ENCODE peak calls at places on chromosomes 11 and 22, in nine cellular contexts. N is T follicular helper cell, H is RWPE2, W is transverse colon, L is neural crest cell, O is substantia nigra, B is AG08395, D is HT1080, P is astrocyte. V is an unnamed sample.

GRCh38 chr11:8059030-8059429 is 22.0 kb upstream of the TUB start:
- DNase-seq in N (no peak), H (no peak), W (no peak), L (no peak), O (no peak), B (no peak), D (no peak), P (no peak), V (no peak)

GRCh38 chr11:122235615-122236014 is 119.6 kb upstream of the BLID start:
- DNase-seq in N (no peak), H (no peak), W (no peak), L (no peak), O (no peak), B (peak; percentile 77), D (peak; percentile 37), P (peak; percentile 93), V (no peak)

GRCh38 chr22:42632096-42632495 is 8.3 kb downstream of the ATP5MGL start:
- DNase-seq in N (no peak), H (no peak), W (no peak), L (no peak), O (no peak), B (no peak), D (no peak), P (no peak), V (no peak)

GRCh38 chr11:28759311-28759710 is 651.1 kb downstream of the METTL15 start:
- DNase-seq in N (no peak), H (no peak), W (no peak), L (no peak), O (no peak), B (no peak), D (no peak), P (peak; percentile 75), V (no peak)

GRCh38 chr22:27531782-27532530 is 269.6 kb downstream of the MN1 start:
- DNase-seq in N (no peak), H (no peak), W (no peak), L (no peak), O (no peak), B (peak; percentile 65), D (peak; percentile 42), P (peak; percentile 98), V (no peak)

GRCh38 chr22:44640618-44641155 is 61.3 kb upstream of the PRR5 start:
- DNase-seq in N (no peak), H (no peak), W (no peak), L (no peak), O (no peak), B (no peak), D (no peak), P (no peak), V (no peak)

GRCh38 chr11:46686886-46687810 is 13.3 kb downstream of the ARHGAP1 start:
- DNase-seq in N (no peak), H (peak; percentile 88), W (no peak), L (no peak), O (no peak), B (peak; percentile 53), D (peak; percentile 31), P (peak; percentile 82), V (no peak)

GRCh38 chr11:68200639-68201038 is 12.5 kb downstream of the KMT5B start:
- DNase-seq in N (no peak), H (no peak), W (no peak), L (no peak), O (no peak), B (peak; percentile 82), D (no peak), P (peak; percentile 40), V (no peak)

GRCh38 chr11:107043242-107043991 is 25.1 kb upstream of the GUCY1A2 start:
- DNase-seq in N (no peak), H (no peak), W (no peak), L (no peak), O (no peak), B (peak; percentile 79), D (peak; percentile 98), P (peak; percentile 100), V (no peak)

GRCh38 chr11:105000167-105000566 is 22.8 kb downstream of the CASP5 start:
- DNase-seq in N (no peak), H (no peak), W (no peak), L (no peak), O (no peak), B (no peak), D (peak; percentile 42), P (no peak), V (no peak)

GRCh38 chr11:47514825-47515647 is 37.9 kb downstream of the CELF1 start:
- DNase-seq in N (no peak), H (no peak), W (no peak), L (no peak), O (no peak), B (peak; percentile 66), D (peak; percentile 84), P (peak; percentile 93), V (no peak)

GRCh38 chr22:50009251-50009650 is 3.3 kb downstream of the IL17REL start:
- DNase-seq in N (no peak), H (no peak), W (peak; percentile 6), L (no peak), O (no peak), B (no peak), D (no peak), P (no peak), V (no peak)

GRCh38 chr11:95092549-95093324 is 3.1 kb downstream of the ENDOD1 start:
- DNase-seq in N (no peak), H (no peak), W (peak; percentile 78), L (peak; percentile 11), O (no peak), B (peak; percentile 56), D (peak; percentile 94), P (peak; percentile 63), V (no peak)

GRCh38 chr22:37220543-37220968 is 8.3 kb upstream of the SSTR3 start:
- DNase-seq in N (no peak), H (no peak), W (no peak), L (no peak), O (no peak), B (no peak), D (no peak), P (no peak), V (no peak)

GRCh38 chr22:45636668-45637067 is 35.0 kb upstream of the ATXN10 start:
- DNase-seq in N (no peak), H (no peak), W (no peak), L (no peak), O (no peak), B (no peak), D (no peak), P (no peak), V (no peak)

GRCh38 chr11:110349109-110349996 is 52.9 kb upstream of the RDX start:
- DNase-seq in N (no peak), H (no peak), W (no peak), L (no peak), O (no peak), B (peak; percentile 11), D (no peak), P (peak; percentile 52), V (no peak)

GRCh38 chr11:100383357-100383865 is 303.7 kb upstream of the ARHGAP42 start:
- DNase-seq in N (no peak), H (no peak), W (no peak), L (no peak), O (no peak), B (no peak), D (no peak), P (no peak), V (no peak)

GRCh38 chr11:88231894-88232482 is 56.7 kb upstream of the RAB38 start:
- DNase-seq in N (no peak), H (no peak), W (no peak), L (no peak), O (no peak), B (peak; percentile 64), D (peak; percentile 40), P (peak; percentile 20), V (no peak)

V was measured in effector CD4-positive, alpha-beta T cell.